ENCODE peak calls at places on chromosomes 1 and 21, in four cellular contexts. H is Caco-2, U is heart left ventricle, E is GM12865. Z is an unnamed sample.

GRCh38 chr1:230797376-230798186 is 50.4 kb downstream of the CAPN9 start:
- DNase-seq in H (peak), U (peak), E (peak), Z (peak)

GRCh38 chr1:172885411-172885810 is 165.3 kb downstream of the TNFSF18 start:
- DNase-seq in H (no peak), U (no peak), E (no peak), Z (peak)

GRCh38 chr1:70438529-70438928 is 27.5 kb downstream of the CTH start:
- DNase-seq in H (no peak), U (no peak), E (no peak), Z (peak)

GRCh38 chr1:2985121-2985561 is 36.1 kb upstream of the ACTRT2 start:
- DNase-seq in H (no peak), U (peak), E (no peak), Z (no peak)

GRCh38 chr1:95035536-95035935 is 37.2 kb downstream of the ALG14 start:
- DNase-seq in H (no peak), U (no peak), E (no peak), Z (peak)

GRCh38 chr1:180152588-180152987 is 2.1 kb upstream of the QSOX1 start:
- DNase-seq in H (no peak), U (no peak), E (no peak), Z (no peak)

GRCh38 chr1:8430476-8430875 is 112.6 kb downstream of the SLC45A1 start:
- DNase-seq in H (no peak), U (no peak), E (peak), Z (no peak)

GRCh38 chr21:45869121-45870007 is 112.2 kb upstream of the COL6A1 start:
- DNase-seq in H (no peak), U (no peak), E (no peak), Z (peak)

GRCh38 chr1:160205974-160206369 is 788 bp downstream of the PEA15 start:
- DNase-seq in H (no peak), U (peak), E (peak), Z (peak)

GRCh38 chr1:182193908-182194550 is 132.5 kb upstream of the ZNF648 start:
- DNase-seq in H (no peak), U (peak), E (peak), Z (peak)

GRCh38 chr21:31326478-31327247 is 17.4 kb downstream of the TIAM1 start:
- DNase-seq in H (no peak), U (no peak), E (peak), Z (peak)

DNA sequence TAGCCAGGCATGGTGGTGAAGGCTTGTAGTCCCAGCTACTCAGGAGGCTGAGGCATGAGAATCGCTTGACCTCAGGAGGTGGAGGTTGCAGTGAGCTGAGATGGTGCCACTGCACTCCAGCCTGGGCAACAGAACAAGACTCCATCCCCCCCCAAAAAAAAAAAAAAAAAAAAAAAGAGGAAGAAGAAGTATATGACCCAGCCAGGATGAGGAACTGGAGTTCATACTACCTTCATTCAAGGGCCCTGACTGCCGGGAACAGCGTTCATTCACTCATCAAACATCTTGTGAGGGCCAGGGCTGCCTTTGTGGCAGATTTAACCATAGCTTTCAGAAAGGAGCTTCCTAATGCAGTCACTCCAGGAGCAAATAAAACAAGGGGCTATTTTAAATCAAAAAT is 127.6 kb downstream of the MRPS6 start:
- DNase-seq in H (no peak), U (no peak), E (no peak), Z (no peak)
- H3K4me3 ChIP-seq in H (peak), U (no peak), E (no peak), Z (no peak)

GRCh38 chr1:228446849-228447248 is 30.2 kb upstream of the TRIM17 start:
- DNase-seq in H (no peak), U (no peak), E (no peak), Z (no peak)

GRCh38 chr1:228448372-228448771 is 31.7 kb upstream of the TRIM17 start:
- DNase-seq in H (peak), U (no peak), E (no peak), Z (no peak)

GRCh38 chr1:228445524-228445866 is 28.8 kb upstream of the TRIM17 start:
- DNase-seq in H (no peak), U (no peak), E (no peak), Z (no peak)

GRCh38 chr1:228443395-228443794 is 26.7 kb upstream of the TRIM17 start:
- DNase-seq in H (no peak), U (no peak), E (no peak), Z (no peak)

DNA sequence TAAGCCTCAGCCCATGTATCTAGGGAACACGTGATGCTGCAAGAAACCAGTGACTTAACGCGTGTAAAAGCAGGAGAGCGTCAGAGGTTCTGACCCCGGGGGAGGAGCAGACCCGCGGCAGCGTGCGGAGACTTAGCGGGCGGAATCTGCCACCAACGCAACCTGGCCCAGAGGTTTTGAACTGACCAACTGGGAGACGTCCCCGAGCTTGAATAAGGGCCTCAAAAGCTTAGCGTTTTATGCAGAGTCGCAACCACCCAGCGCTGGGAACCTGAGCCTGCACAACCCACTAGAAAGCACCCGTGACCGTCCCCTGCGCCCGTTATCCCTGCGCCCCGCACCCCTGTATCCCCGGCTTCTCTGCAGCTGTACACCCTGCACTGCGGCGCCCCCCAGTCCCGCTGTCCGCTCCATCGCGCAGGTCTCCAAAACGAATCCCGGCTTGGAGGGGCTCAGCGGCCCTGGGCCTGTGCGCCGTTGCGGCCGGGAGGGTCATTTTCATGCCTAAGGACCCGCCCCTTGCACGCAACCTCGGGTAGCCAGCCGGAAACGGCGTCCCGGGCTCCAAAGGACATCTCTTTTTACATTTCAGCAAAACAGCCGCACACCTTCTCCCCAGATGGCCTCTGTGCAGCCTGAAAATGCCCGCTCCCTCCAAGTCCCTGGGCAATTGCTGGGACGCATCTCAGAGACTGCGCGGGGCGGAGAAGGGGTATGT is 29.4 kb upstream of the TRIM17 start:
- DNase-seq in H (peak), U (no peak), E (peak), Z (peak)
- H3K4me3 ChIP-seq in H (peak), U (peak), E (peak), Z (peak)

DNA sequence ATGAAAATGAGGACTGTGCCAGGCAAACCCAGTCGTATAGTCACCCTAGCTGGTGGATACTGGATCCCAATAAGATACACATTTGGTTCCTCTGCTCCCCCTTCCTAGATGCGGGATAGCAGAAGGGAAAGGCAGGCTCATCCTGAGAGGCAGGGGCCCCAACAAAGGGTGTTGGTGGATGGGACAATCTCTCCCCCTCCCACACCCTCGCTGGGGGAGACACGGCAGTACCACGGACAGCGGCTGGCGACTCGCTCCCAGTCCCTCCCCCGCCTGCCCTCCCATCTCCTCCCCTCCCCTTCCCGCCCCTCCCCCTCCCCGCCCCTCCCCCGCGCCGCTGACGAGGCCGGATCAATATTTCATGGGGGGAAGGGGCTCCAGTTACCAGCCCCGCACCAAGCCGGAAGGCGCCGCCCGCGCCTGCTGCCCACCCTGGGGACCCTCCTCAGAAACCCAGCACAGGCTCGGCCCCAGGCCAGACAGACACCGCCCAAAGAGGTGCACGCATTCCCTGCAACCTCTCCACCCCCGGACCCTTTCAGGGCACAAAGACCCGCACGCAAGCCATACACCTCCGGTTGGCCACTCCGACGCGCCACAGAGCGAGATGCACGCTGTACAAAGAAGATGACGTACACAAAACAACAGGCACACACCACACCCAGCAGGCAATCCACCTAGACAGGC is 11.5 kb downstream of the RIMS3 start:
- DNase-seq in H (peak), U (no peak), E (no peak), Z (no peak)
- H3K4me3 ChIP-seq in H (no peak), U (no peak), E (no peak), Z (no peak)

DNA sequence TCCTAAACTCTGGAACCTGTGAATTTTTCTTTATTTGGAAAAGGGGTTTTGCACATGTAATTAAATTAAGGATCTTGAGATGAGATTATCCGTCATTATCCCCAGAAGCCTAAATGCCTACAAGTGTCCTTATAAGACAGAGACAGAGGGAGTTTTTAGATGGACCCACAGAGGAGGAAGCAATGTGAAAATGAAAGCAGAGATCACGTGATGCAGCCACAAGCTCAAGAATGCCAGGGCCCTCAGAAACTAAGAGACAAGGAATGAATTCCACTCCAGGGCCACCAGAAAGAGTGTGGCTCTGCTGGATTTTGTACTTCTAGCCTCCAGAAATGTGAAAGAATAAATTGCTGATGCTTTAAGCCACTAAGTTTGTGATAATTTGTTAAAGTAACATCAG is 183.6 kb upstream of the UBE2U start:
- DNase-seq in H (no peak), U (no peak), E (peak), Z (peak)
- H3K4me3 ChIP-seq in H (no peak), U (no peak), E (no peak), Z (no peak)

GRCh38 chr1:234852659-234853058 is 242.7 kb upstream of the IRF2BP2 start:
- DNase-seq in H (no peak), U (no peak), E (no peak), Z (no peak)

GRCh38 chr1:234854648-234855039 is 244.7 kb upstream of the IRF2BP2 start:
- DNase-seq in H (no peak), U (no peak), E (no peak), Z (no peak)

GRCh38 chr1:234851450-234852438 is 241.8 kb upstream of the IRF2BP2 start:
- DNase-seq in H (no peak), U (peak), E (peak), Z (peak)

GRCh38 chr1:234855851-234856250 is 245.9 kb upstream of the IRF2BP2 start:
- DNase-seq in H (no peak), U (no peak), E (no peak), Z (no peak)

DNA sequence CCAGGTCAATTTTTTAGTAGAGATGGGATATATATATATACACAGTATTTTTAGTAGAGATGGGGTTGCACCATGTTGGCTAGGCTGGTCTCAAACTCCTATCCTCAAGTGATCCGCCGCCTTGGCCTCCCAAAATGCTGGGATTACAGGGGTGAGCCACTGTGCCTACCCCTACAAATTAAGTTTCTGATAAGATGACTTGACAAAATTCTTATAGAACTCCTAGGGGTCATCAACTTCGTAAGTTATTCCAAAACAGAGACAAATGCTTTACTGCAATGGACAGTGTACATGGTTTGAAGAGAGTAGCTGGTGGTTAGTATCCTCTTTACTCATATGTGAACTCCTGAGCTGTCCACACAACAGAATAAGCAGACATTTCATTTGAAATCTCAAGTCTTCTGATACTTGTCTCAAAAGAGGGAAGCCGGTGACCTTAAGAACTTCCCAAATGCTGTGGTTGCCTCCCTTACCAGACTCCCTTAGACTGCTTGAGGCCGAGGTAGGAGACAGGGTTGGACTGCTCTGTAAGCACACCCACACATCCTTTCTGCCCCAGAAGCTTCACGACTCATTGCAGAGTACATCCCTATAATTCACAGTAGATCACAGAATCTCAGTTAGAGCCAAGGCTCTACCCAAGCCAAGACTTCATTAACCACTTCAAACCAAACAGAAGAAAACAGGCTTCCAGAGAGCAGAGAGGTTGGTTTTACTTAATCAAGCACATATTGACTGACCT is 244.1 kb upstream of the IRF2BP2 start:
- DNase-seq in H (no peak), U (no peak), E (no peak), Z (peak)
- H3K4me3 ChIP-seq in H (no peak), U (no peak), E (no peak), Z (no peak)